ENCODE peak calls at places on chromosomes 1 and 21, in seven cellular contexts. One of them, this sample, is unnamed.

GRCh38 chr21:15138475-15138874 is 73.7 kb upstream of the NRIP1 start:
- DNase-seq in tibial nerve: no peak
- DNase-seq in right atrium auricular region: no peak
- DNase-seq in lung: no peak
- DNase-seq in heart right ventricle: no peak
- DNase-seq in mesenchymal stem cell: no peak
- DNase-seq in esophagus squamous epithelium: no peak
- DNase-seq in this sample: no peak

GRCh38 chr21:31480228-31480627 is 136.2 kb upstream of the TIAM1 start:
- DNase-seq in lung: no peak
- DNase-seq in heart right ventricle: no peak
- DNase-seq in mesenchymal stem cell: no peak
- DNase-seq in tibial nerve: no peak
- DNase-seq in right atrium auricular region: no peak
- DNase-seq in esophagus squamous epithelium: no peak
- DNase-seq in this sample: no peak

GRCh38 chr21:42027804-42028753 is 17.9 kb upstream of the ZBTB21 start:
- DNase-seq in mesenchymal stem cell: no peak
- DNase-seq in tibial nerve: no peak
- DNase-seq in esophagus squamous epithelium: no peak
- DNase-seq in right atrium auricular region: no peak
- DNase-seq in lung: no peak
- DNase-seq in heart right ventricle: no peak
- DNase-seq in this sample: no peak

GRCh38 chr21:30733026-30733425 is 14.0 kb downstream of the KRTAP21-2 start:
- DNase-seq in esophagus squamous epithelium: no peak
- DNase-seq in right atrium auricular region: no peak
- DNase-seq in heart right ventricle: no peak
- DNase-seq in tibial nerve: no peak
- DNase-seq in lung: no peak
- DNase-seq in mesenchymal stem cell: no peak
- DNase-seq in this sample: no peak

GRCh38 chr1:23910553-23911246 is 2.5 kb downstream of the CNR2 start:
- DNase-seq in tibial nerve: no peak
- DNase-seq in mesenchymal stem cell: no peak
- DNase-seq in heart right ventricle: no peak
- DNase-seq in esophagus squamous epithelium: no peak
- DNase-seq in right atrium auricular region: no peak
- DNase-seq in lung: no peak
- DNase-seq in this sample: no peak

GRCh38 chr1:171081220-171081993 is 9.3 kb upstream of the FMO3 start:
- DNase-seq in tibial nerve: no peak
- DNase-seq in esophagus squamous epithelium: no peak
- DNase-seq in lung: no peak
- DNase-seq in heart right ventricle: no peak
- DNase-seq in mesenchymal stem cell: peak; percentile 32
- DNase-seq in right atrium auricular region: no peak
- DNase-seq in this sample: peak; percentile 84

GRCh38 chr1:202154766-202155477 is 5.5 kb downstream of the PTPN7 start:
- DNase-seq in tibial nerve: no peak
- DNase-seq in esophagus squamous epithelium: no peak
- DNase-seq in right atrium auricular region: no peak
- DNase-seq in mesenchymal stem cell: peak; percentile 73
- DNase-seq in heart right ventricle: no peak
- DNase-seq in lung: peak; percentile 57
- DNase-seq in this sample: peak; percentile 82

GRCh38 chr1:202405928-202406327 is 57.4 kb downstream of the PPP1R12B start:
- DNase-seq in esophagus squamous epithelium: no peak
- DNase-seq in tibial nerve: no peak
- DNase-seq in heart right ventricle: no peak
- DNase-seq in mesenchymal stem cell: no peak
- DNase-seq in right atrium auricular region: no peak
- DNase-seq in lung: no peak
- DNase-seq in this sample: peak; percentile 32

GRCh38 chr1:89659322-89660061 is 26.6 kb downstream of the LRRC8C start:
- DNase-seq in lung: no peak
- DNase-seq in esophagus squamous epithelium: no peak
- DNase-seq in tibial nerve: no peak
- DNase-seq in right atrium auricular region: no peak
- DNase-seq in mesenchymal stem cell: no peak
- DNase-seq in heart right ventricle: peak; percentile 13
- DNase-seq in this sample: no peak

GRCh38 chr1:228735871-228736586 is 750 bp downstream of the RHOU start:
- DNase-seq in heart right ventricle: peak; percentile 27
- DNase-seq in lung: peak; percentile 51
- DNase-seq in mesenchymal stem cell: peak; percentile 59
- DNase-seq in esophagus squamous epithelium: no peak
- DNase-seq in tibial nerve: peak; percentile 21
- DNase-seq in right atrium auricular region: no peak
- DNase-seq in this sample: peak; percentile 41

GRCh38 chr1:20983297-20983889 is 193.3 kb downstream of the EIF4G3 start:
- DNase-seq in lung: no peak
- DNase-seq in mesenchymal stem cell: no peak
- DNase-seq in right atrium auricular region: no peak
- DNase-seq in tibial nerve: no peak
- DNase-seq in esophagus squamous epithelium: no peak
- DNase-seq in heart right ventricle: no peak
- DNase-seq in this sample: no peak

GRCh38 chr1:14521602-14522001 is 76.9 kb upstream of the KAZN start:
- DNase-seq in mesenchymal stem cell: no peak
- DNase-seq in tibial nerve: no peak
- DNase-seq in right atrium auricular region: no peak
- DNase-seq in lung: no peak
- DNase-seq in esophagus squamous epithelium: no peak
- DNase-seq in heart right ventricle: no peak
- DNase-seq in this sample: peak; percentile 26

GRCh38 chr1:55216078-55216477 is 914 bp upstream of the USP24 start:
- DNase-seq in heart right ventricle: no peak
- DNase-seq in lung: no peak
- DNase-seq in tibial nerve: no peak
- DNase-seq in mesenchymal stem cell: no peak
- DNase-seq in right atrium auricular region: no peak
- DNase-seq in esophagus squamous epithelium: no peak
- DNase-seq in this sample: no peak

GRCh38 chr1:164561007-164561406 is 2.0 kb downstream of the PBX1 start:
- DNase-seq in esophagus squamous epithelium: no peak
- DNase-seq in heart right ventricle: no peak
- DNase-seq in tibial nerve: no peak
- DNase-seq in mesenchymal stem cell: no peak
- DNase-seq in lung: no peak
- DNase-seq in right atrium auricular region: no peak
- DNase-seq in this sample: peak; percentile 37

GRCh38 chr1:153277852-153278251 is 18.4 kb downstream of the LORICRIN start:
- DNase-seq in lung: no peak
- DNase-seq in esophagus squamous epithelium: no peak
- DNase-seq in tibial nerve: no peak
- DNase-seq in mesenchymal stem cell: no peak
- DNase-seq in right atrium auricular region: no peak
- DNase-seq in heart right ventricle: no peak
- DNase-seq in this sample: no peak

GRCh38 chr1:61581241-61581640 is 143.7 kb downstream of the TM2D1 start:
- DNase-seq in tibial nerve: no peak
- DNase-seq in heart right ventricle: no peak
- DNase-seq in lung: no peak
- DNase-seq in mesenchymal stem cell: no peak
- DNase-seq in esophagus squamous epithelium: no peak
- DNase-seq in right atrium auricular region: no peak
- DNase-seq in this sample: no peak

GRCh38 chr1:14937288-14937949 is 216.1 kb upstream of the TMEM51 start:
- DNase-seq in lung: no peak
- DNase-seq in heart right ventricle: no peak
- DNase-seq in mesenchymal stem cell: no peak
- DNase-seq in right atrium auricular region: no peak
- DNase-seq in esophagus squamous epithelium: no peak
- DNase-seq in tibial nerve: no peak
- DNase-seq in this sample: no peak

GRCh38 chr1:84492726-84493125 is 13.5 kb upstream of the SPATA1 start:
- DNase-seq in lung: no peak
- DNase-seq in heart right ventricle: no peak
- DNase-seq in mesenchymal stem cell: peak; percentile 37
- DNase-seq in tibial nerve: no peak
- DNase-seq in right atrium auricular region: no peak
- DNase-seq in esophagus squamous epithelium: no peak
- DNase-seq in this sample: no peak

GRCh38 chr1:1910651-1911389 is 4.2 kb upstream of the CALML6 start:
- DNase-seq in tibial nerve: no peak
- DNase-seq in right atrium auricular region: no peak
- DNase-seq in lung: no peak
- DNase-seq in mesenchymal stem cell: no peak
- DNase-seq in heart right ventricle: no peak
- DNase-seq in esophagus squamous epithelium: no peak
- DNase-seq in this sample: no peak

DNA sequence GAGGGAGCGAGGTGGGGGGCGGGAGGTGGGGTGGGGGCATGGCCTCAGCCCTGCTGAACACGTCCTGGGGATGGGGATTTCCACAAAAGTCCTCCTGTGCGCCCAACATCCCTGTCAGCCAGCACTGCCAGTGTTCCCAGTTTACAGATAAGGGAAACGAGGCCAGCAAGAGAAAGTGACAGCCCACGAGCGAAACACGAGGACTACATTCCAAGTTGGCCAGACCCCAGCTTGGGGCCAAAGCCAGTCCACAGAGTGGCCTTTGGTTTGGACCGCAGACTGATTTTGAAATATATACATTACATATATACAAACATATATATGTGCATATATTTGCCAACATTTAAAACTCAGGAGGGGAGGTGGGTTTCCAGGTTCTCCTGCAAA is 5.0 kb downstream of the FBXO2 start:
- DNase-seq in lung: no peak
- DNase-seq in heart right ventricle: no peak
- DNase-seq in mesenchymal stem cell: no peak
- DNase-seq in tibial nerve: no peak
- DNase-seq in right atrium auricular region: no peak
- DNase-seq in esophagus squamous epithelium: no peak
- DNase-seq in this sample: no peak
- H3K4me3 ChIP-seq in lung: no peak overlapping the region
- H3K4me3 ChIP-seq in heart right ventricle: no peak overlapping the region
- H3K4me3 ChIP-seq in mesenchymal stem cell: no peak overlapping the region
- H3K4me3 ChIP-seq in tibial nerve: no peak overlapping the region
- H3K4me3 ChIP-seq in right atrium auricular region: no peak overlapping the region
- H3K4me3 ChIP-seq in esophagus squamous epithelium: no peak overlapping the region
- H3K4me3 ChIP-seq in this sample: no peak overlapping the region

GRCh38 chr1:19164274-19165015 is 45.6 kb downstream of the UBR4 start:
- DNase-seq in heart right ventricle: no peak
- DNase-seq in esophagus squamous epithelium: no peak
- DNase-seq in lung: no peak
- DNase-seq in right atrium auricular region: no peak
- DNase-seq in tibial nerve: no peak
- DNase-seq in mesenchymal stem cell: no peak
- DNase-seq in this sample: no peak

GRCh38 chr1:19166066-19166465 is 44.0 kb downstream of the UBR4 start:
- DNase-seq in esophagus squamous epithelium: no peak
- DNase-seq in mesenchymal stem cell: no peak
- DNase-seq in heart right ventricle: no peak
- DNase-seq in tibial nerve: no peak
- DNase-seq in lung: no peak
- DNase-seq in right atrium auricular region: no peak
- DNase-seq in this sample: no peak

GRCh38 chr1:19169642-19170041 is 40.4 kb downstream of the UBR4 start:
- DNase-seq in lung: no peak
- DNase-seq in mesenchymal stem cell: peak; percentile 30
- DNase-seq in heart right ventricle: no peak
- DNase-seq in tibial nerve: no peak
- DNase-seq in right atrium auricular region: no peak
- DNase-seq in esophagus squamous epithelium: no peak
- DNase-seq in this sample: peak; percentile 34

GRCh38 chr1:19165501-19165900 is 44.6 kb downstream of the UBR4 start:
- DNase-seq in esophagus squamous epithelium: no peak
- DNase-seq in tibial nerve: no peak
- DNase-seq in heart right ventricle: no peak
- DNase-seq in mesenchymal stem cell: no peak
- DNase-seq in right atrium auricular region: no peak
- DNase-seq in lung: no peak
- DNase-seq in this sample: no peak

GRCh38 chr1:19167140-19167539 is 42.9 kb downstream of the UBR4 start:
- DNase-seq in tibial nerve: no peak
- DNase-seq in lung: no peak
- DNase-seq in right atrium auricular region: no peak
- DNase-seq in esophagus squamous epithelium: no peak
- DNase-seq in heart right ventricle: no peak
- DNase-seq in mesenchymal stem cell: no peak
- DNase-seq in this sample: no peak
- H3K36me3 ChIP-seq in tibial nerve: peaks cover 100% of the 10 kb centered on the region
- H3K36me3 ChIP-seq in lung: peaks cover 64% of the 10 kb centered on the region
- H3K36me3 ChIP-seq in right atrium auricular region: peaks cover 99% of the 10 kb centered on the region
- H3K36me3 ChIP-seq in esophagus squamous epithelium: peaks cover 100% of the 10 kb centered on the region
- H3K36me3 ChIP-seq in heart right ventricle: peaks cover 100% of the 10 kb centered on the region
- H3K36me3 ChIP-seq in mesenchymal stem cell: peaks cover 27% of the 10 kb centered on the region
- H3K36me3 ChIP-seq in this sample: peaks cover 97% of the 10 kb centered on the region

GRCh38 chr1:47205918-47206317 is 16.1 kb upstream of the PDZK1IP1 start:
- DNase-seq in esophagus squamous epithelium: no peak
- DNase-seq in lung: no peak
- DNase-seq in tibial nerve: no peak
- DNase-seq in heart right ventricle: no peak
- DNase-seq in right atrium auricular region: no peak
- DNase-seq in mesenchymal stem cell: no peak
- DNase-seq in this sample: no peak
- H3K27me3 ChIP-seq in esophagus squamous epithelium: no peaks in the 10 kb centered on the region
- H3K27me3 ChIP-seq in lung: no peaks in the 10 kb centered on the region
- H3K27me3 ChIP-seq in tibial nerve: no peaks in the 10 kb centered on the region
- H3K27me3 ChIP-seq in heart right ventricle: peaks cover 6% of the 10 kb centered on the region
- H3K27me3 ChIP-seq in right atrium auricular region: no peaks in the 10 kb centered on the region
- H3K27me3 ChIP-seq in mesenchymal stem cell: peaks cover 12% of the 10 kb centered on the region
- H3K27me3 ChIP-seq in this sample: peaks cover 3% of the 10 kb centered on the region

GRCh38 chr1:161098161-161099068 is at the start of gene KLHDC9:
- DNase-seq in right atrium auricular region: no peak
- DNase-seq in mesenchymal stem cell: peak; percentile 84
- DNase-seq in tibial nerve: peak; percentile 46
- DNase-seq in heart right ventricle: peak; percentile 77
- DNase-seq in lung: peak; percentile 83
- DNase-seq in esophagus squamous epithelium: no peak
- DNase-seq in this sample: peak; percentile 69
- H3K4me3 ChIP-seq in right atrium auricular region: peak within 1 kb of the TSS; percentile 48
- H3K4me3 ChIP-seq in mesenchymal stem cell: peak within 1 kb of the TSS; percentile 71
- H3K4me3 ChIP-seq in tibial nerve: peak within 1 kb of the TSS; percentile 41
- H3K4me3 ChIP-seq in heart right ventricle: peak within 1 kb of the TSS; percentile 77
- H3K4me3 ChIP-seq in lung: peak within 1 kb of the TSS; percentile 42
- H3K4me3 ChIP-seq in esophagus squamous epithelium: peak within 1 kb of the TSS; percentile 62
- H3K4me3 ChIP-seq in this sample: peak within 1 kb of the TSS; percentile 74

This sample was measured in adipocyte.